ENCODE peak calls at places on chromosomes 12 and 14, in six cellular contexts. T is activated naive CD4-positive, alpha-beta T cell treated with anti-CD3 and anti-CD28 coated beads for 36 hours; X is stimulated activated CD4-positive, alpha-beta T cell treated with anti-CD3 and anti-CD28 coated beads, Interleukin-4, amount 100 ng/mL, for 48 hours; Z is glutamatergic neuron; L is lung microvascular endothelial cell; E is activated T-cell treated with anti-CD3 and anti-CD28 coated beads for 1 hour. P is an unnamed sample.

GRCh38 chr12:113684053-113684907 is 212.6 kb upstream of the LHX5 start:
- DNase-seq in T (no peak), X (no peak), Z (peak; percentile 87), L (no peak), E (no peak), P (no peak)

GRCh38 chr14:91424813-91425719 is 7.4 kb upstream of the CCDC88C start:
- DNase-seq in T (no peak), X (no peak), Z (no peak), L (no peak), E (no peak), P (no peak)

GRCh38 chr12:14883663-14884062 is 2.0 kb downstream of the MGP start:
- DNase-seq in T (no peak), X (no peak), Z (no peak), L (peak; percentile 56), E (no peak), P (no peak)

GRCh38 chr12:42978718-42979117 is 389.2 kb upstream of the PRICKLE1 start:
- DNase-seq in T (no peak), X (no peak), Z (no peak), L (no peak), E (no peak), P (no peak)

GRCh38 chr14:39733741-39734140 is 301.5 kb upstream of the FBXO33 start:
- DNase-seq in T (no peak), X (no peak), Z (no peak), L (no peak), E (no peak), P (no peak)

GRCh38 chr14:50615056-50615455 is 53.0 kb downstream of the SAV1 start:
- DNase-seq in T (no peak), X (no peak), Z (no peak), L (no peak), E (no peak), P (no peak)

GRCh38 chr12:106274012-106274411 is 26.2 kb upstream of the CKAP4 start:
- DNase-seq in T (no peak), X (no peak), Z (no peak), L (no peak), E (no peak), P (no peak)

GRCh38 chr12:78916845-78917480 is 52.4 kb downstream of the SYT1 start:
- DNase-seq in T (no peak), X (no peak), Z (no peak), L (no peak), E (no peak), P (no peak)

GRCh38 chr12:7093486-7093885 is 1.2 kb upstream of the C1R start:
- DNase-seq in T (no peak), X (no peak), Z (no peak), L (no peak), E (no peak), P (no peak)

GRCh38 chr12:21330682-21331253 is 3.9 kb downstream of the SLCO1A2 start:
- DNase-seq in T (no peak), X (no peak), Z (no peak), L (no peak), E (no peak), P (no peak)

GRCh38 chr12:123843912-123844748 is 82.0 kb downstream of the DNAH10 start:
- DNase-seq in T (no peak), X (no peak), Z (no peak), L (no peak), E (no peak), P (no peak)

GRCh38 chr14:96938946-96939345 is 141.8 kb downstream of the VRK1 start:
- DNase-seq in T (no peak), X (no peak), Z (no peak), L (no peak), E (no peak), P (no peak)

GRCh38 chr12:52519826-52520662 is at the start of gene KRT5:
- DNase-seq in T (no peak), X (no peak), Z (no peak), L (no peak), E (no peak), P (no peak)

GRCh38 chr14:65396082-65396910 is 16.2 kb upstream of the FUT8 start:
- DNase-seq in T (peak; percentile 19), X (no peak), Z (no peak), L (no peak), E (no peak), P (no peak)

GRCh38 chr12:41605528-41606295 is 417.6 kb downstream of the PDZRN4 start:
- DNase-seq in T (no peak), X (no peak), Z (no peak), L (no peak), E (no peak), P (no peak)

GRCh38 chr12:92927055-92927435 is 2.0 kb downstream of the EEA1 start:
- DNase-seq in T (peak; percentile 79), X (peak; percentile 36), Z (no peak), L (peak; percentile 33), E (no peak), P (peak; percentile 4)

GRCh38 chr14:54566152-54566409 is 847 bp upstream of the SAMD4A start:
- DNase-seq in T (no peak), X (no peak), Z (no peak), L (no peak), E (no peak), P (no peak)

GRCh38 chr12:74415633-74416032 is 122.0 kb upstream of the ATXN7L3B start:
- DNase-seq in T (no peak), X (no peak), Z (no peak), L (peak; percentile 40), E (no peak), P (no peak)

GRCh38 chr14:55938249-55938791 is 179.9 kb upstream of the PELI2 start:
- DNase-seq in T (no peak), X (no peak), Z (no peak), L (no peak), E (no peak), P (no peak)

GRCh38 chr14:76261371-76261811 is 109.7 kb downstream of the GPATCH2L start:
- DNase-seq in T (no peak), X (no peak), Z (no peak), L (no peak), E (no peak), P (no peak)

GRCh38 chr12:132450391-132451171 is 39.4 kb upstream of the FBRSL1 start:
- DNase-seq in T (no peak), X (no peak), Z (no peak), L (no peak), E (no peak), P (no peak)

GRCh38 chr14:23409966-23410635 is 2.0 kb upstream of the MYH6 start:
- DNase-seq in T (no peak), X (no peak), Z (no peak), L (no peak), E (no peak), P (no peak)

GRCh38 chr12:121494093-121494787 is 86.6 kb downstream of the KDM2B start:
- DNase-seq in T (peak; percentile 73), X (peak; percentile 30), Z (peak; percentile 80), L (peak; percentile 58), E (peak; percentile 54), P (no peak)

GRCh38 chr14:62289471-62289870 is 527.3 kb downstream of the SNAPC1 start:
- DNase-seq in T (no peak), X (no peak), Z (no peak), L (no peak), E (no peak), P (no peak)

GRCh38 chr14:62081012-62081612 is 318.9 kb downstream of the SNAPC1 start:
- DNase-seq in T (no peak), X (no peak), Z (no peak), L (no peak), E (no peak), P (no peak)

GRCh38 chr12:23950011-23950774 is 723 bp upstream of the SOX5 start:
- DNase-seq in T (no peak), X (no peak), Z (no peak), L (peak; percentile 5), E (no peak), P (no peak)

GRCh38 chr12:25501565-25501964 is 51.5 kb downstream of the LMNTD1 start:
- DNase-seq in T (no peak), X (no peak), Z (no peak), L (no peak), E (no peak), P (no peak)

GRCh38 chr12:65867428-65867827 is 43.1 kb downstream of the HMGA2 start:
- DNase-seq in T (no peak), X (no peak), Z (no peak), L (no peak), E (no peak), P (no peak)

GRCh38 chr14:33949051-33950037 is 1.5 kb downstream of the EGLN3 start:
- DNase-seq in T (no peak), X (no peak), Z (no peak), L (no peak), E (no peak), P (no peak)

GRCh38 chr14:103878180-103878579 is 30.8 kb upstream of the PPP1R13B start:
- DNase-seq in T (no peak), X (no peak), Z (no peak), L (no peak), E (no peak), P (no peak)

GRCh38 chr14:54564071-54564798 is 2.7 kb upstream of the SAMD4A start:
- DNase-seq in T (no peak), X (no peak), Z (no peak), L (peak; percentile 69), E (no peak), P (no peak)

GRCh38 chr12:69534389-69534822 is 50.9 kb upstream of the CCT2 start:
- DNase-seq in T (peak; percentile 51), X (peak; percentile 30), Z (no peak), L (peak; percentile 84), E (no peak), P (no peak)

GRCh38 chr14:39731912-39732311 is 299.7 kb upstream of the FBXO33 start:
- DNase-seq in T (peak; percentile 16), X (peak; percentile 7), Z (no peak), L (no peak), E (no peak), P (no peak)

P was measured in HL-60.